ENCODE peak calls at places on chromosomes 13 and 19, in four cellular contexts. One of them, this sample, is unnamed.

GRCh38 chr19:16371540-16371986 is 46.9 kb downstream of the KLF2 start:
- DNase-seq in K562: peak
- DNase-seq in A549: no peak
- DNase-seq in GM12878: peak
- DNase-seq in this sample: no peak

GRCh38 chr19:28023064-28023463 is 1189.9 kb downstream of the UQCRFS1 start:
- DNase-seq in K562: no peak
- DNase-seq in A549: no peak
- DNase-seq in GM12878: no peak
- DNase-seq in this sample: no peak

GRCh38 chr19:6564393-6564792 is 26.6 kb downstream of the CD70 start:
- DNase-seq in K562: peak
- DNase-seq in A549: no peak
- DNase-seq in GM12878: no peak
- DNase-seq in this sample: no peak

GRCh38 chr13:94343243-94343585 is 136.3 kb downstream of the DCT start:
- DNase-seq in K562: no peak
- DNase-seq in A549: no peak
- DNase-seq in GM12878: no peak
- DNase-seq in this sample: no peak

GRCh38 chr19:35959040-35959967 is 23.1 kb downstream of the LRFN3 start:
- DNase-seq in K562: peak
- DNase-seq in A549: no peak
- DNase-seq in GM12878: no peak
- DNase-seq in this sample: peak

GRCh38 chr19:20079487-20079886 is 1.7 kb downstream of the ZNF90 start:
- DNase-seq in K562: no peak
- DNase-seq in A549: no peak
- DNase-seq in GM12878: no peak
- DNase-seq in this sample: no peak

GRCh38 chr13:69425235-69425634 is 682.4 kb upstream of the ATXN8OS start:
- DNase-seq in K562: no peak
- DNase-seq in A549: no peak
- DNase-seq in GM12878: no peak
- DNase-seq in this sample: no peak

GRCh38 chr13:29935309-29935981 is 85.0 kb upstream of the UBL3 start:
- DNase-seq in K562: no peak
- DNase-seq in A549: no peak
- DNase-seq in GM12878: peak
- DNase-seq in this sample: no peak

GRCh38 chr13:113860579-113861432 is 3.1 kb downstream of the GAS6 start:
- DNase-seq in K562: peak
- DNase-seq in A549: no peak
- DNase-seq in GM12878: no peak
- DNase-seq in this sample: peak

GRCh38 chr19:43780706-43781525 is at the start of gene KCNN4:
- DNase-seq in K562: peak
- DNase-seq in A549: peak
- DNase-seq in GM12878: no peak
- DNase-seq in this sample: no peak

GRCh38 chr19:48836089-48837017 is at the start of gene HSD17B14:
- DNase-seq in K562: peak
- DNase-seq in A549: no peak
- DNase-seq in GM12878: no peak
- DNase-seq in this sample: peak

GRCh38 chr13:32175307-32175706 is 139.9 kb downstream of the ZAR1L start:
- DNase-seq in K562: peak
- DNase-seq in A549: no peak
- DNase-seq in GM12878: no peak
- DNase-seq in this sample: no peak

GRCh38 chr13:32178763-32179162 is 136.4 kb downstream of the ZAR1L start:
- DNase-seq in K562: no peak
- DNase-seq in A549: no peak
- DNase-seq in GM12878: no peak
- DNase-seq in this sample: no peak

GRCh38 chr13:32175943-32176342 is 139.2 kb downstream of the ZAR1L start:
- DNase-seq in K562: no peak
- DNase-seq in A549: no peak
- DNase-seq in GM12878: no peak
- DNase-seq in this sample: no peak

GRCh38 chr13:32174366-32174765 is 140.8 kb downstream of the ZAR1L start:
- DNase-seq in K562: no peak
- DNase-seq in A549: no peak
- DNase-seq in GM12878: no peak
- DNase-seq in this sample: no peak

GRCh38 chr13:32176696-32177095 is 138.5 kb downstream of the ZAR1L start:
- DNase-seq in K562: no peak
- DNase-seq in A549: no peak
- DNase-seq in GM12878: no peak
- DNase-seq in this sample: no peak
- TF ChIP-seq MAX in K562: no peak
- TF ChIP-seq MAX in A549: no peak
- TF ChIP-seq MAX in GM12878: no peak
- TF ChIP-seq MAX in this sample: no peak

DNA sequence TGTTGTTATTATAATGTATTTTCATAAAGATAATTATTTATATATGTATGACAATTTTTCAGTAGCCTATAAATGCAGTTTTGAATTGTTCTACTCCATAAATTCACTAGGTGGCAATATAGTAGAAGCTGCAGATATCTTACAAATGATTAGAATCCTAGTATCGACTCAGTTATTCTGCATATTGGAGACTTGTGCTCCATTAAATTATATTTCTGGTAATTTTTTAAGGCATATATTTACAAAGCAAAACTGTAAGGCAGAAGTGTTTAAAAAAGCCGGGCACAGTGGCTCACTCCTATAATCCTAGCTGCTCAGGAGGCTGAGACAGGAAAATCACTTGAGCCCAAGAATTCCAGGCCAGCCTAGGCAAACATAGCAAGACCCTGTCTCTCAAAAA is 58.7 kb downstream of the DPY19L3 start:
- DNase-seq in K562: no peak
- DNase-seq in A549: no peak
- DNase-seq in GM12878: no peak
- DNase-seq in this sample: no peak
- TF ChIP-seq KDM1A in K562: no peak
- TF ChIP-seq KDM1A in A549: no peak
- TF ChIP-seq KDM1A in GM12878: no peak
- TF ChIP-seq KDM1A in this sample: no peak

GRCh38 chr19:41206926-41207750 is 11.9 kb upstream of the AXL start:
- DNase-seq in K562: peak
- DNase-seq in A549: no peak
- DNase-seq in GM12878: no peak
- DNase-seq in this sample: no peak
- TF ChIP-seq MAX in K562: peak
- TF ChIP-seq MAX in A549: no peak
- TF ChIP-seq MAX in GM12878: no peak
- TF ChIP-seq MAX in this sample: no peak

GRCh38 chr13:27476943-27477681 is 26.7 kb upstream of the MTIF3 start:
- DNase-seq in K562: no peak
- DNase-seq in A549: peak
- DNase-seq in GM12878: no peak
- DNase-seq in this sample: no peak
- TF ChIP-seq KDM1A in K562: no peak
- TF ChIP-seq KDM1A in A549: no peak
- TF ChIP-seq KDM1A in GM12878: no peak
- TF ChIP-seq KDM1A in this sample: no peak

GRCh38 chr19:8529369-8530006 is 15.5 kb upstream of the ZNF414 start:
- DNase-seq in K562: no peak
- DNase-seq in A549: no peak
- DNase-seq in GM12878: no peak
- DNase-seq in this sample: no peak

GRCh38 chr19:8525401-8525684 is 11.4 kb upstream of the ZNF414 start:
- DNase-seq in K562: no peak
- DNase-seq in A549: no peak
- DNase-seq in GM12878: no peak
- DNase-seq in this sample: peak

GRCh38 chr19:8530061-8530679 is 16.2 kb upstream of the ZNF414 start:
- DNase-seq in K562: no peak
- DNase-seq in A549: no peak
- DNase-seq in GM12878: no peak
- DNase-seq in this sample: no peak

GRCh38 chr19:8528500-8528899 is 14.5 kb upstream of the ZNF414 start:
- DNase-seq in K562: no peak
- DNase-seq in A549: no peak
- DNase-seq in GM12878: no peak
- DNase-seq in this sample: no peak

DNA sequence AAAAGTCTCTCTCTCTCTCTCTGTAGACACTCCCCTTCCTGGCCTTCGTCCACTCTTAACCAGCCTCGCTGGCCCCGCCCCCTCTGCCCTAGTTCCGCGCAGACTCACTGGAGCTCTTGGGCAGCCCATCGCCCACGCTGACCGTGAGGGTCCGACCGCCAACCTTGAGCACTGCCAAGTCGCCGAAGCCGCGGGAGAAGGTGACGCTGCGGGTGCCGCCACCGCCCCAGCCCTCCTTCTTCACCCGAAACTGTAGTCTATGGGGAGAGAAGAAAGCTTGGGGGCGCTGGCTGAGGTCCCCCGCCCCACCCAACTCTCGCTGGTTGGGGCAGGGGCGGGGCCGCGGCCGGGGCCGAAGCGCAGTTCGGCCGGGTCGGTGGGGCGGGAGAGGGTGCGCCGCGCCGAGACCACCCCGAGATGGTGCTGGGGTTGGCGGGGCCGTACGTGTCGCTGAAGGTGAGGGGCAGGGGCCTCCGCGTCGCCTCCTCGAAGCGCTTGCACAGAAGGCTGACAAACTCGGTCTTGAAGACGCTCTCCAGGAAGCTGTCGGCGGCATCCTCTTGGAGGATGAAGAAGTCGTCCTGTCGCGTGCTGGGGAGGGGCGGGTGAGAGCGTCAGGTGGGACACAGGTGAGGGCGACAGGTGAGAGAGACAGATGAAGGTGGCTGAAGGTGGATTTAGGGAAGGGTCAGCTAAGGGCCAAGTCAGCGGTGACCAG is 12.5 kb upstream of the ZNF414 start:
- DNase-seq in K562: peak
- DNase-seq in A549: peak
- DNase-seq in GM12878: no peak
- DNase-seq in this sample: peak
- TF ChIP-seq MAX in K562: no peak
- TF ChIP-seq MAX in A549: no peak
- TF ChIP-seq MAX in GM12878: no peak
- TF ChIP-seq MAX in this sample: peak

This sample was measured in H1.